ENCODE peak calls at places on chromosome 10, in eight cellular contexts. L is fibroblast of pulmonary artery, S is left cardiac atrium, C is HS-5, Z is mucosa of gallbladder, N is chondrocyte, D is AG20443, H is heart right ventricle. T is an unnamed sample.
A peak's percentile ranks its signal among the peaks of the same experiment; 100 is the strongest.

GRCh38 chr10:132105302-132105995 is 39.7 kb downstream of the JAKMIP3 start:
- DNase-seq in L (no peak), S (peak; percentile 13), C (no peak), Z (peak; percentile 8), N (no peak), D (no peak), H (no peak), T (no peak)

GRCh38 chr10:22622242-22622806 is 92.1 kb downstream of the PIP4K2A start:
- DNase-seq in L (no peak), S (no peak), C (no peak), Z (no peak), N (no peak), D (no peak), H (no peak), T (no peak)

GRCh38 chr10:116702165-116702564 is 40.2 kb downstream of the HSPA12A start:
- DNase-seq in L (no peak), S (no peak), C (no peak), Z (no peak), N (peak; percentile 79), D (no peak), H (no peak), T (no peak)

GRCh38 chr10:58209669-58210068 is 58.0 kb downstream of the IPMK start:
- DNase-seq in L (peak; percentile 10), S (peak; percentile 47), C (no peak), Z (no peak), N (no peak), D (no peak), H (peak; percentile 59), T (no peak)

GRCh38 chr10:86688398-86688921 is 20.1 kb downstream of the LDB3 start:
- DNase-seq in L (peak; percentile 80), S (peak; percentile 67), C (peak; percentile 20), Z (peak; percentile 64), N (no peak), D (peak; percentile 88), H (peak; percentile 62), T (peak; percentile 65)

GRCh38 chr10:114716811-114717404 is 58.8 kb upstream of the ABLIM1 start:
- DNase-seq in L (no peak), S (no peak), C (no peak), Z (no peak), N (no peak), D (no peak), H (no peak), T (no peak)

GRCh38 chr10:100346351-100346764 is 675 bp upstream of the SCD start:
- DNase-seq in L (peak; percentile 73), S (peak; percentile 78), C (no peak), Z (peak; percentile 73), N (no peak), D (peak; percentile 75), H (peak; percentile 32), T (peak; percentile 54)

GRCh38 chr10:24556746-24557742 is 166.6 kb downstream of the ARHGAP21 start:
- DNase-seq in L (peak; percentile 89), S (no peak), C (peak; percentile 20), Z (no peak), N (no peak), D (peak; percentile 66), H (peak; percentile 32), T (peak; percentile 53)

GRCh38 chr10:119542990-119543813 is 683 bp upstream of the RGS10 start:
- DNase-seq in L (peak; percentile 55), S (peak; percentile 61), C (no peak), Z (peak; percentile 47), N (no peak), D (peak; percentile 62), H (peak; percentile 54), T (peak; percentile 84)

GRCh38 chr10:31604141-31604540 is 285.1 kb downstream of the ZEB1 start:
- DNase-seq in L (no peak), S (no peak), C (no peak), Z (no peak), N (no peak), D (no peak), H (no peak), T (no peak)

GRCh38 chr10:74586088-74586585 is 240.3 kb upstream of the KAT6B start:
- DNase-seq in L (no peak), S (no peak), C (no peak), Z (peak; percentile 12), N (no peak), D (no peak), H (peak; percentile 11), T (peak; percentile 57)

GRCh38 chr10:122060250-122060649 is 71.3 kb downstream of the TACC2 start:
- DNase-seq in L (no peak), S (no peak), C (no peak), Z (no peak), N (no peak), D (peak; percentile 27), H (no peak), T (no peak)

GRCh38 chr10:28797904-28798371 is 120.6 kb downstream of the BAMBI start:
- DNase-seq in L (peak; percentile 69), S (no peak), C (no peak), Z (no peak), N (no peak), D (no peak), H (no peak), T (no peak)

GRCh38 chr10:89615824-89616223 is 29.2 kb downstream of the PANK1 start:
- DNase-seq in L (peak; percentile 29), S (no peak), C (no peak), Z (no peak), N (no peak), D (peak; percentile 26), H (no peak), T (no peak)

GRCh38 chr10:55852850-55853249 is 508.2 kb downstream of the ZWINT start:
- DNase-seq in L (no peak), S (no peak), C (no peak), Z (no peak), N (no peak), D (no peak), H (no peak), T (no peak)

GRCh38 chr10:13717936-13718772 is 131.4 kb downstream of the PRPF18 start:
- DNase-seq in L (peak; percentile 92), S (peak; percentile 78), C (no peak), Z (peak; percentile 82), N (peak; percentile 93), D (peak; percentile 87), H (peak; percentile 76), T (peak; percentile 42)

GRCh38 chr10:5497289-5497688 is 2.1 kb downstream of the CALML5 start:
- DNase-seq in L (no peak), S (no peak), C (no peak), Z (no peak), N (no peak), D (no peak), H (no peak), T (no peak)

GRCh38 chr10:44069573-44069972 is 315.3 kb downstream of the CXCL12 start:
- DNase-seq in L (peak; percentile 94), S (no peak), C (no peak), Z (no peak), N (no peak), D (no peak), H (no peak), T (no peak)

GRCh38 chr10:126617208-126617607 is 53.3 kb downstream of the C10orf90 start:
- DNase-seq in L (no peak), S (no peak), C (no peak), Z (no peak), N (no peak), D (no peak), H (no peak), T (no peak)

GRCh38 chr10:60704480-60704879 is 73.8 kb upstream of the CDK1 start:
- DNase-seq in L (no peak), S (no peak), C (no peak), Z (no peak), N (no peak), D (no peak), H (no peak), T (peak; percentile 79)

GRCh38 chr10:111986079-111986478 is 197.5 kb downstream of the GPAM start:
- DNase-seq in L (no peak), S (no peak), C (no peak), Z (no peak), N (no peak), D (peak; percentile 31), H (no peak), T (no peak)

GRCh38 chr10:13917791-13918190 is 331.0 kb downstream of the PRPF18 start:
- DNase-seq in L (no peak), S (no peak), C (no peak), Z (no peak), N (no peak), D (no peak), H (no peak), T (no peak)

GRCh38 chr10:1054684-1055083 is 1.5 kb upstream of the WDR37 start:
- DNase-seq in L (no peak), S (no peak), C (no peak), Z (no peak), N (no peak), D (no peak), H (no peak), T (no peak)

GRCh38 chr10:4474829-4475228 is 351.2 kb upstream of the AKR1E2 start:
- DNase-seq in L (no peak), S (no peak), C (no peak), Z (no peak), N (no peak), D (no peak), H (no peak), T (no peak)

GRCh38 chr10:14017380-14017943 is 313.3 kb downstream of the FRMD4A start:
- DNase-seq in L (no peak), S (no peak), C (no peak), Z (no peak), N (no peak), D (no peak), H (no peak), T (no peak)

T was measured in small intestine.